ENCODE peak calls at places on chromosome 22, in nine cellular contexts. X, Z, K, A, D, B, Q, V and L are unnamed samples.

GRCh38 chr22:37334461-37334858 is 52.2 kb downstream of the CYTH4 start:
- DNase-seq in X (peak; percentile 0), Z (peak; percentile 64), K (no peak), A (no peak), D (no peak), B (no peak), Q (no peak), V (no peak), L (no peak)

GRCh38 chr22:36406139-36406538 is 18.4 kb upstream of the MYH9 start:
- DNase-seq in X (no peak), Z (no peak), K (peak; percentile 61), A (no peak), D (peak; percentile 24), B (no peak), Q (peak; percentile 23), V (no peak), L (no peak)

GRCh38 chr22:25407226-25407858 is 157.1 kb upstream of the GRK3 start:
- DNase-seq in X (no peak), Z (no peak), K (no peak), A (no peak), D (no peak), B (no peak), Q (no peak), V (no peak), L (no peak)

GRCh38 chr22:36552300-36552699 is 23.3 kb upstream of the EIF3D start:
- DNase-seq in X (no peak), Z (no peak), K (no peak), A (no peak), D (no peak), B (peak; percentile 56), Q (no peak), V (no peak), L (peak; percentile 83)

GRCh38 chr22:24181088-24181995 is at the start of gene SUSD2:
- DNase-seq in X (no peak), Z (no peak), K (no peak), A (no peak), D (no peak), B (peak; percentile 59), Q (no peak), V (peak; percentile 72), L (no peak)

GRCh38 chr22:32165692-32166091 is 6.6 kb upstream of the C22orf42 start:
- DNase-seq in X (no peak), Z (no peak), K (no peak), A (no peak), D (no peak), B (no peak), Q (no peak), V (peak; percentile 24), L (no peak)

GRCh38 chr22:43228863-43229262 is 41.9 kb upstream of the TTLL12 start:
- DNase-seq in X (no peak), Z (no peak), K (no peak), A (no peak), D (no peak), B (no peak), Q (no peak), V (no peak), L (no peak)

GRCh38 chr22:32175751-32176644 is 16.9 kb upstream of the C22orf42 start:
- DNase-seq in X (no peak), Z (peak; percentile 62), K (no peak), A (no peak), D (no peak), B (no peak), Q (no peak), V (no peak), L (no peak)

GRCh38 chr22:30265851-30266444 is 703 bp downstream of the OSM start:
- DNase-seq in X (no peak), Z (no peak), K (no peak), A (no peak), D (no peak), B (peak; percentile 93), Q (peak; percentile 46), V (no peak), L (peak; percentile 90)

GRCh38 chr22:30541979-30542810 is 4.3 kb downstream of the SEC14L6 start:
- DNase-seq in X (no peak), Z (no peak), K (no peak), A (no peak), D (no peak), B (no peak), Q (peak; percentile 27), V (peak; percentile 46), L (no peak)

GRCh38 chr22:20663137-20663828 is 110.6 kb upstream of the SERPIND1 start:
- DNase-seq in X (no peak), Z (no peak), K (no peak), A (no peak), D (no peak), B (no peak), Q (peak; percentile 20), V (no peak), L (no peak)

GRCh38 chr22:20834725-20835124 is 23.9 kb downstream of the PI4KA start:
- DNase-seq in X (no peak), Z (no peak), K (no peak), A (no peak), D (no peak), B (no peak), Q (no peak), V (no peak), L (no peak)

GRCh38 chr22:38069372-38070249 is 12.4 kb downstream of the PICK1 start:
- DNase-seq in X (no peak), Z (peak; percentile 55), K (no peak), A (no peak), D (peak; percentile 97), B (no peak), Q (peak; percentile 21), V (peak; percentile 62), L (peak; percentile 15)

GRCh38 chr22:24037851-24038765 is 27.0 kb downstream of the CABIN1 start:
- DNase-seq in X (no peak), Z (no peak), K (no peak), A (no peak), D (no peak), B (no peak), Q (no peak), V (no peak), L (no peak)

GRCh38 chr22:20299736-20300136 is 20.1 kb downstream of the DGCR6L start:
- DNase-seq in X (peak; percentile 26), Z (no peak), K (no peak), A (no peak), D (no peak), B (no peak), Q (peak; percentile 57), V (peak; percentile 66), L (no peak)

GRCh38 chr22:30214703-30215405 is 31.7 kb downstream of the LIF start:
- DNase-seq in X (no peak), Z (no peak), K (peak; percentile 66), A (no peak), D (no peak), B (no peak), Q (no peak), V (no peak), L (no peak)

GRCh38 chr22:20243545-20244249 is 24.4 kb downstream of the RTN4R start:
- DNase-seq in X (peak; percentile 54), Z (peak; percentile 69), K (no peak), A (no peak), D (no peak), B (peak; percentile 83), Q (peak; percentile 81), V (peak; percentile 69), L (peak; percentile 44)

GRCh38 chr22:21032037-21032842 is at the start of gene SLC7A4:
- DNase-seq in X (no peak), Z (peak; percentile 64), K (no peak), A (no peak), D (no peak), B (no peak), Q (no peak), V (peak; percentile 68), L (no peak)

DNA sequence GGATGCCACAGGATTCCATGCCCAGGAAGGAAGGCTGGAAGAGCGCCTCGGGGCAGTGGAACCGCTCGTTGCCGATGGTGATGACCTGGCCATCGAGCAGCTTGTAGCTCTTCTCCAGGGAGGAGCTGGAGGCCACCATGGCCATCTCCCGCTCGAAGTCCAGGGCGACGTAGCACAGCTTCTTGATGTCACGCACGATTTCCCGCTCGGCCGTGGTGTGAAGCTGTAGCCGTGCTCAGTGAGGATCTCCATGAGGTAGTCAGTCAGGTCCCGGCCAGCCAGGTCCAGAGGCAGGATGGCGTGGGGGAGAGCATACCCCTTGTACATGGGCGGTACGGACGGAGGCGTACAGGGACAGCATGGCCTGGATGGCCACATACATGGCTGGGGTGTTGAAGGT is 17.9 kb upstream of the EP300 start:
- DNase-seq in X (no peak), Z (no peak), K (no peak), A (no peak), D (no peak), B (no peak), Q (no peak), V (no peak), L (no peak)
- H3K9me3 ChIP-seq in X (no peaks in the 10 kb centered on the region), Z (no peaks in the 10 kb centered on the region), K (no peaks in the 10 kb centered on the region), A (no peaks in the 10 kb centered on the region), D (no peaks in the 10 kb centered on the region), B (no peaks in the 10 kb centered on the region), Q (no peaks in the 10 kb centered on the region), V (no peaks in the 10 kb centered on the region), L (no peaks in the 10 kb centered on the region)

GRCh38 chr22:50178471-50178864 is 7.2 kb upstream of the TRABD start:
- DNase-seq in X (no peak), Z (no peak), K (no peak), A (no peak), D (no peak), B (no peak), Q (peak; percentile 38), V (no peak), L (no peak)
- H3K9me2 ChIP-seq in X (no peaks in the 10 kb centered on the region), Z (no peaks in the 10 kb centered on the region), K (no peaks in the 10 kb centered on the region), A (no peaks in the 10 kb centered on the region), D (no peaks in the 10 kb centered on the region), B (no peaks in the 10 kb centered on the region), Q (no peaks in the 10 kb centered on the region), V (no peaks in the 10 kb centered on the region), L (no peaks in the 10 kb centered on the region)

GRCh38 chr22:48226026-48227013 is 1463.9 kb downstream of the TBC1D22A start:
- DNase-seq in X (no peak), Z (no peak), K (no peak), A (no peak), D (no peak), B (no peak), Q (no peak), V (no peak), L (no peak)

GRCh38 chr22:48223488-48224190 is 1461.2 kb downstream of the TBC1D22A start:
- DNase-seq in X (no peak), Z (no peak), K (no peak), A (no peak), D (no peak), B (no peak), Q (no peak), V (no peak), L (no peak)

GRCh38 chr22:48227341-48228018 is 1465.0 kb downstream of the TBC1D22A start:
- DNase-seq in X (no peak), Z (no peak), K (no peak), A (no peak), D (no peak), B (no peak), Q (no peak), V (no peak), L (no peak)

GRCh38 chr22:48224332-48224731 is 1461.9 kb downstream of the TBC1D22A start:
- DNase-seq in X (no peak), Z (no peak), K (no peak), A (no peak), D (no peak), B (no peak), Q (no peak), V (no peak), L (no peak)

GRCh38 chr22:48228468-48228867 is 1466.0 kb downstream of the TBC1D22A start:
- DNase-seq in X (no peak), Z (no peak), K (no peak), A (no peak), D (no peak), B (no peak), Q (no peak), V (no peak), L (no peak)
- H3K9me3 ChIP-seq in X (no peaks in the 10 kb centered on the region), Z (no peaks in the 10 kb centered on the region), K (no peaks in the 10 kb centered on the region), A (no peaks in the 10 kb centered on the region), D (no peaks in the 10 kb centered on the region), B (no peaks in the 10 kb centered on the region), Q (peaks cover 7% of the 10 kb centered on the region), V (peaks cover 3% of the 10 kb centered on the region), L (peaks cover 11% of the 10 kb centered on the region)

GRCh38 chr22:49617264-49617663 is 210.4 kb downstream of the BRD1 start:
- DNase-seq in X (no peak), Z (no peak), K (no peak), A (no peak), D (no peak), B (no peak), Q (no peak), V (no peak), L (no peak)
- H3K9me2 ChIP-seq in X (no peaks in the 10 kb centered on the region), Z (no peaks in the 10 kb centered on the region), K (no peaks in the 10 kb centered on the region), A (no peaks in the 10 kb centered on the region), D (no peaks in the 10 kb centered on the region), B (no peaks in the 10 kb centered on the region), Q (no peaks in the 10 kb centered on the region), V (no peaks in the 10 kb centered on the region), L (no peaks in the 10 kb centered on the region)